ENCODE peak calls at places on chromosome X, in four cellular contexts. One of them, this sample, is unnamed.

GRCh38 chrX:2577844-2578444 is 77.2 kb upstream of the DHRSX start:
- DNase-seq in HFF-Myc: no peak
- DNase-seq in HT1080: peak; percentile 6
- DNase-seq in germinal center: no peak
- DNase-seq in this sample: peak; percentile 55

GRCh38 chrX:21721175-21721574 is 36.7 kb downstream of the SMPX start:
- DNase-seq in HFF-Myc: no peak
- DNase-seq in HT1080: no peak
- DNase-seq in germinal center: no peak
- DNase-seq in this sample: peak; percentile 23

GRCh38 chrX:12865359-12865758 is 1.5 kb upstream of the TLR7 start:
- DNase-seq in HT1080: no peak
- DNase-seq in germinal center: no peak
- DNase-seq in HFF-Myc: no peak
- DNase-seq in this sample: no peak

GRCh38 chrX:150324035-150324728 is 38.9 kb upstream of the MAMLD1 start:
- DNase-seq in HT1080: peak; percentile 86
- DNase-seq in HFF-Myc: peak; percentile 46
- DNase-seq in germinal center: no peak
- DNase-seq in this sample: peak; percentile 60

GRCh38 chrX:19799319-19800182 is 87.8 kb downstream of the SH3KBP1 start:
- DNase-seq in HT1080: no peak
- DNase-seq in HFF-Myc: no peak
- DNase-seq in germinal center: no peak
- DNase-seq in this sample: peak; percentile 65

GRCh38 chrX:68808686-68809357 is 20.0 kb upstream of the EFNB1 start:
- DNase-seq in HT1080: peak; percentile 25
- DNase-seq in germinal center: no peak
- DNase-seq in HFF-Myc: no peak
- DNase-seq in this sample: peak; percentile 33

GRCh38 chrX:15497865-15498264 is 2.7 kb upstream of the BMX start:
- DNase-seq in HT1080: peak; percentile 61
- DNase-seq in germinal center: peak; percentile 61
- DNase-seq in HFF-Myc: no peak
- DNase-seq in this sample: peak; percentile 56

GRCh38 chrX:103431316-103431715 is 55.0 kb downstream of the BEX3 start:
- DNase-seq in germinal center: no peak
- DNase-seq in HFF-Myc: no peak
- DNase-seq in HT1080: peak; percentile 53
- DNase-seq in this sample: no peak

GRCh38 chrX:70508296-70508911 is 63.8 kb downstream of the DLG3 start:
- DNase-seq in germinal center: no peak
- DNase-seq in HT1080: peak; percentile 53
- DNase-seq in HFF-Myc: no peak
- DNase-seq in this sample: no peak

GRCh38 chrX:68571292-68572256 is 72.7 kb downstream of the YIPF6 start:
- DNase-seq in HFF-Myc: peak; percentile 11
- DNase-seq in HT1080: peak; percentile 90
- DNase-seq in germinal center: no peak
- DNase-seq in this sample: peak; percentile 77

GRCh38 chrX:145609951-145610511 is 207.6 kb upstream of the SLITRK2 start:
- DNase-seq in HT1080: peak; percentile 89
- DNase-seq in HFF-Myc: no peak
- DNase-seq in germinal center: no peak
- DNase-seq in this sample: peak; percentile 72

GRCh38 chrX:48487362-48487785 is 11.4 kb downstream of the FTSJ1 start:
- DNase-seq in germinal center: no peak
- DNase-seq in HFF-Myc: peak; percentile 53
- DNase-seq in HT1080: peak; percentile 97
- DNase-seq in this sample: peak; percentile 97

GRCh38 chrX:112190646-112191045 is 108.1 kb upstream of the TRPC5 start:
- DNase-seq in HT1080: no peak
- DNase-seq in HFF-Myc: no peak
- DNase-seq in germinal center: no peak
- DNase-seq in this sample: no peak

GRCh38 chrX:101415180-101416130 is 7.4 kb downstream of the HNRNPH2 start:
- DNase-seq in HT1080: no peak
- DNase-seq in germinal center: peak; percentile 54
- DNase-seq in HFF-Myc: no peak
- DNase-seq in this sample: peak; percentile 76

GRCh38 chrX:42384956-42385355 is 393.0 kb downstream of the PPP1R2C start:
- DNase-seq in germinal center: no peak
- DNase-seq in HT1080: peak; percentile 68
- DNase-seq in HFF-Myc: no peak
- DNase-seq in this sample: no peak

GRCh38 chrX:42096262-42096939 is 173.0 kb upstream of the CASK start:
- DNase-seq in HFF-Myc: peak; percentile 31
- DNase-seq in HT1080: peak; percentile 79
- DNase-seq in germinal center: no peak
- DNase-seq in this sample: peak; percentile 53

GRCh38 chrX:23803931-23804381 is 21.0 kb downstream of the SAT1 start:
- DNase-seq in HFF-Myc: no peak
- DNase-seq in HT1080: peak; percentile 61
- DNase-seq in germinal center: no peak
- DNase-seq in this sample: peak; percentile 28

GRCh38 chrX:17291998-17292658 is 82.9 kb upstream of the NHS start:
- DNase-seq in HFF-Myc: no peak
- DNase-seq in HT1080: no peak
- DNase-seq in germinal center: no peak
- DNase-seq in this sample: no peak

This sample was measured in myocyte.